ENCODE peak calls at places on chromosomes 1 and 21, in seven cellular contexts. H is esophagus squamous epithelium, D is SK-N-SH, L is WTC11, I is GM13977, A is brain microvascular endothelial cell, K is colonic mucosa. Q is an unnamed sample.

GRCh38 chr21:14492890-14493289 is 53.2 kb downstream of the SAMSN1 start:
- DNase-seq in I (no peak), A (no peak), H (no peak), L (peak), K (no peak), D (no peak), Q (no peak)

GRCh38 chr1:69263982-69264381 is 303.7 kb upstream of the LRRC7 start:
- DNase-seq in D (peak), K (no peak), I (no peak), H (no peak), A (no peak), L (no peak), Q (no peak)

GRCh38 chr1:86018311-86018923 is 138.2 kb downstream of the COL24A1 start:
- DNase-seq in I (peak), H (no peak), L (peak), D (peak), A (peak), K (no peak), Q (no peak)

GRCh38 chr1:65157546-65157941 is 9.5 kb downstream of the AK4 start:
- DNase-seq in H (no peak), D (no peak), I (no peak), K (no peak), L (no peak), A (no peak), Q (no peak)

GRCh38 chr1:39154553-39155361 is 49.7 kb upstream of the MACF1 start:
- DNase-seq in L (no peak), I (no peak), H (no peak), D (no peak), K (no peak), A (peak), Q (no peak)

GRCh38 chr21:42006765-42007164 is 3.4 kb downstream of the ZBTB21 start:
- DNase-seq in I (no peak), H (no peak), K (no peak), D (no peak), L (no peak), A (no peak), Q (no peak)

GRCh38 chr1:55526716-55527115 is 311.6 kb upstream of the USP24 start:
- DNase-seq in I (no peak), K (no peak), A (no peak), H (no peak), D (no peak), L (no peak), Q (no peak)

GRCh38 chr1:119988316-119989067 is 81.0 kb downstream of the NOTCH2 start:
- DNase-seq in K (no peak), D (no peak), L (no peak), I (peak), A (peak), H (no peak), Q (no peak)

GRCh38 chr1:43372172-43372571 is 4.4 kb upstream of the ELOVL1 start:
- DNase-seq in L (no peak), K (no peak), D (no peak), H (no peak), A (no peak), I (no peak), Q (no peak)

GRCh38 chr1:168190284-168190884 is 11.6 kb downstream of the TIPRL start:
- DNase-seq in K (no peak), H (no peak), L (no peak), I (no peak), A (no peak), D (no peak), Q (no peak)

GRCh38 chr21:35179990-35180557 is 131.0 kb upstream of the RUNX1 start:
- DNase-seq in H (no peak), I (no peak), D (no peak), L (no peak), K (no peak), A (peak), Q (no peak)

GRCh38 chr1:3327936-3328590 is 126.4 kb upstream of the ARHGEF16 start:
- DNase-seq in K (no peak), I (no peak), H (no peak), A (no peak), L (no peak), D (no peak), Q (no peak)

GRCh38 chr1:154416496-154417337 is 11.6 kb downstream of the IL6R start:
- DNase-seq in A (no peak), D (no peak), H (no peak), L (no peak), K (no peak), I (no peak), Q (no peak)

GRCh38 chr21:33116669-33117267 is 46.8 kb downstream of the OLIG1 start:
- DNase-seq in A (no peak), L (no peak), K (no peak), I (no peak), D (no peak), H (no peak), Q (no peak)

GRCh38 chr1:58592521-58593134 is 15.6 kb upstream of the TACSTD2 start:
- DNase-seq in I (no peak), H (no peak), D (no peak), A (peak), K (no peak), L (no peak), Q (peak)

GRCh38 chr1:147599362-147600118 is 58.2 kb downstream of the BCL9 start:
- DNase-seq in L (peak), K (peak), D (peak), A (peak), H (peak), I (peak), Q (peak)
- TF ChIP-seq CTCF in L (no peak), K (no peak), D (no peak), A (no peak), H (peak), I (no peak), Q (no peak)

DNA sequence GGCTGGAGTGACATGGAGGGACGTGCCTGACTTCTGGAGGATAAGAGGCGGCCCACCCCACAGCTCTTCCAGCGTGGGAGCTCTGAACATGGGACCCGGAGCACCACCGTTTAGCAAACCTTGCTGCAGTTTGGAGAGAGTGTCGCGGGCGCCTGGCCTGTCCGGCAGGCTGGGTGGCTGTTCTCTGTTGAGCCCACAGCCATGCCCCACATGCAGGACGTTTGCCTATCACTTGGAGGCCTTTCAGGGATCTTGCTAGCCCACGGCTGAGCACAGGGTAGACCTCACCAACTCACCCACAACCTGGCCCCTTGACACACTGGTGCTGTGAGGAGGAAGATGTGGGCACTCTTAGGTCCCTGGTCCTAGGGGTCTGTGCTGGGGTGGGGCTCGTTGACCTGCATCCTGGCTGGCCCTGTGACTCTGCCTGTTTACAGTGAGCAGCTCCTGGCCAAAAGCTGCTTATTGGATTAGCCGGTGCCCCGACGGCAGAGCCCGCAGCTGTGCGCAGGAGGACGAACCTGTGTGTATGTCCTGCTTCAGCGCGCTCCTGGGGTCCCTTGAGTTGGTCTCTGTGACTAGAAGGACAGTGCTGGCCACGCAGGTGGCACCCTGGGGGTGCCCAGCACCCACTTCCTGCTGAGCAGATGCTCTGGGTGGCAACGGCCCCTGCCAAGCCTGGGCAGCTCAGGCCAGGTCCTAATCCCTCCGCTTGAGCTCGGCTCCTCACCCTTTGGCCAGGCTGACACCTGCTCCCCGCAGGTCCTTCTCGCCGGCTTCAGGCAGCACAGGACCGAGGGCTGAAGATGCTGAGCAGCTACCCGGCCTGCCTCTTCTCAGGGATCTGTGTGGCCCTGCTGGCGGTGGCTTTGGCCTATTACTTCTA is 72.4 kb upstream of the TRAPPC10 start:
- DNase-seq in K (no peak), H (no peak), A (no peak), D (no peak), L (no peak), I (no peak), Q (no peak)
- TF ChIP-seq CTCF in K (no peak), H (no peak), A (no peak), D (no peak), L (no peak), I (no peak), Q (no peak)

GRCh38 chr1:220272047-220272840 is at the start of gene RAB3GAP2:
- DNase-seq in D (peak), A (peak), H (peak), I (peak), L (peak), K (peak), Q (peak)
- TF ChIP-seq CTCF in D (no peak), A (no peak), H (peak), I (no peak), L (no peak), K (no peak), Q (no peak)

GRCh38 chr1:180365039-180365438 is 135.0 kb downstream of the LHX4 start:
- DNase-seq in D (no peak), K (no peak), H (no peak), L (no peak), A (no peak), I (no peak), Q (no peak)
- TF ChIP-seq CTCF in D (peak), K (no peak), H (no peak), L (peak), A (peak), I (peak), Q (peak)

GRCh38 chr21:45405819-45406762 is 1.1 kb downstream of the COL18A1 start:
- DNase-seq in K (no peak), A (no peak), L (peak), I (no peak), H (no peak), D (peak), Q (no peak)

GRCh38 chr21:45408811-45409261 is 3.9 kb downstream of the COL18A1 start:
- DNase-seq in I (no peak), L (no peak), H (no peak), A (no peak), K (no peak), D (peak), Q (no peak)

GRCh38 chr21:45408271-45408791 is 3.4 kb downstream of the COL18A1 start:
- DNase-seq in H (no peak), D (no peak), A (no peak), K (no peak), L (no peak), I (no peak), Q (no peak)

GRCh38 chr21:45406801-45407628 is 2.0 kb downstream of the COL18A1 start:
- DNase-seq in A (no peak), I (no peak), H (no peak), L (peak), K (no peak), D (no peak), Q (no peak)

GRCh38 chr21:45407629-45408247 is 2.8 kb downstream of the COL18A1 start:
- DNase-seq in A (no peak), H (no peak), D (no peak), K (no peak), L (no peak), I (no peak), Q (no peak)
- TF ChIP-seq CTCF in A (peak), H (no peak), D (peak), K (no peak), L (no peak), I (no peak), Q (peak)

GRCh38 chr1:77219166-77219887 is at the start of gene PIGK:
- DNase-seq in I (peak), L (peak), H (peak), A (peak), D (peak), K (peak), Q (peak)
- TF ChIP-seq CTCF in I (no peak), L (no peak), H (no peak), A (no peak), D (peak), K (no peak), Q (no peak)

GRCh38 chr1:186681806-186682205 is 1.6 kb upstream of the PTGS2 start:
- DNase-seq in I (no peak), L (no peak), K (no peak), D (no peak), A (no peak), H (no peak), Q (no peak)

GRCh38 chr1:186680031-186681012 is at the start of gene PTGS2:
- DNase-seq in A (peak), K (peak), D (peak), L (peak), H (no peak), I (peak), Q (peak)

GRCh38 chr1:186681136-186681535 is 913 bp upstream of the PTGS2 start:
- DNase-seq in A (no peak), K (no peak), L (no peak), D (no peak), I (no peak), H (no peak), Q (no peak)

GRCh38 chr1:186683637-186684410 is 3.6 kb upstream of the PTGS2 start:
- DNase-seq in L (no peak), A (no peak), D (no peak), H (no peak), K (no peak), I (no peak), Q (no peak)

DNA sequence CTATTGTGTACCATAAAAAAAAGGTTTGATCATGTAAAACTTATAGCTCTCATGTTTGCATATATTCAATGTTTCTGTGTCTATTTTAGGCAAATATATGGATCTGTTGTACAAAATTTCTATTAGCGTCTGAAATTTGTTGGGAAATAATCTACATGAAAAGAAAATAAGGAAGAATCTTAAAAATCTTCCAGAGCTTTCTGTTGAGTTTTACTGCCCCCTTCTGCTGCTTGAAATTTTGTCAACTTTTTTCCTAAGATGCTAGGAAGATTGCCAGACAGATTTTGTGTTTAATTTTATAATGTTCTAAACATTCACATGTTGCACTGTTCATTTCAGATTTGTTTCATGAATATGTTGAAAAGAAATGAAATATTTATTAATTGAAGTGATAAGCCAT is 2.5 kb upstream of the PTGS2 start:
- DNase-seq in H (no peak), A (no peak), K (no peak), L (no peak), D (no peak), I (no peak), Q (no peak)
- TF ChIP-seq CTCF in H (no peak), A (peak), K (peak), L (no peak), D (peak), I (peak), Q (no peak)